ENCODE peak calls at places on chromosomes 7 and 10, in six cellular contexts. F, U, O, C, G and Q are unnamed samples. For H3K27me3, the result is how much of the 10 kb centered on the place peaks cover.

GRCh38 chr7:135673360-135673706 is 11.0 kb downstream of the STMP1 start:
- DNase-seq in F (no peak), U (no peak), O (no peak), C (no peak), G (peak), Q (no peak)

GRCh38 chr10:43390791-43391190 is 18.2 kb downstream of the HNRNPF start:
- DNase-seq in F (no peak), U (peak), O (peak), C (no peak), G (peak), Q (no peak)

GRCh38 chr10:121288011-121288410 is 310.2 kb downstream of the FGFR2 start:
- DNase-seq in F (no peak), U (no peak), O (no peak), C (no peak), G (no peak), Q (no peak)

GRCh38 chr7:50534690-50535290 is 30.4 kb downstream of the DDC start:
- DNase-seq in F (no peak), U (peak), O (peak), C (no peak), G (peak), Q (no peak)

GRCh38 chr10:71086439-71087080 is 125.8 kb upstream of the UNC5B start:
- DNase-seq in F (no peak), U (peak), O (no peak), C (no peak), G (no peak), Q (no peak)

GRCh38 chr7:99748846-99749579 is 14.0 kb upstream of the CYP3A7 start:
- DNase-seq in F (no peak), U (no peak), O (no peak), C (no peak), G (no peak), Q (no peak)

GRCh38 chr7:117347962-117348672 is 25.3 kb upstream of the WNT2 start:
- DNase-seq in F (no peak), U (no peak), O (no peak), C (no peak), G (no peak), Q (no peak)

GRCh38 chr7:139382439-139382838 is 22.7 kb downstream of the LUC7L2 start:
- DNase-seq in F (no peak), U (no peak), O (no peak), C (no peak), G (no peak), Q (no peak)

GRCh38 chr7:11228515-11228914 is 254.8 kb downstream of the PHF14 start:
- DNase-seq in F (peak), U (no peak), O (no peak), C (peak), G (no peak), Q (peak)

GRCh38 chr10:46541017-46541661 is 15.3 kb downstream of the GPRIN2 start:
- DNase-seq in F (no peak), U (peak), O (peak), C (peak), G (no peak), Q (peak)

GRCh38 chr10:8444630-8445029 is 390.1 kb downstream of the GATA3 start:
- DNase-seq in F (no peak), U (no peak), O (peak), C (no peak), G (peak), Q (no peak)

GRCh38 chr7:45179666-45180065 is 22.1 kb downstream of the RAMP3 start:
- DNase-seq in F (no peak), U (peak), O (no peak), C (no peak), G (no peak), Q (no peak)

GRCh38 chr10:109922976-109923921 is at the start of gene XPNPEP1:
- DNase-seq in F (peak), U (peak), O (peak), C (peak), G (peak), Q (peak)

GRCh38 chr7:6376820-6377219 is 70.9 kb downstream of the DAGLB start:
- DNase-seq in F (no peak), U (no peak), O (no peak), C (no peak), G (no peak), Q (no peak)

GRCh38 chr10:112362833-112363232 is 11.1 kb upstream of the ACSL5 start:
- DNase-seq in F (no peak), U (no peak), O (no peak), C (peak), G (no peak), Q (peak)

GRCh38 chr10:27741173-27742091 is 4.2 kb downstream of the MKX start:
- DNase-seq in F (no peak), U (peak), O (peak), C (peak), G (no peak), Q (peak)

GRCh38 chr10:74988787-74989574 is 122.5 kb upstream of the SAMD8 start:
- DNase-seq in F (no peak), U (no peak), O (no peak), C (no peak), G (peak), Q (no peak)

GRCh38 chr10:13987472-13987871 is 343.3 kb downstream of the FRMD4A start:
- DNase-seq in F (no peak), U (no peak), O (no peak), C (no peak), G (peak), Q (no peak)

GRCh38 chr10:130484912-130485180 is 348.7 kb downstream of the GLRX3 start:
- DNase-seq in F (no peak), U (no peak), O (no peak), C (no peak), G (no peak), Q (no peak)

GRCh38 chr7:109996411-109996810 is 1094.5 kb upstream of the LRRN3 start:
- DNase-seq in F (no peak), U (no peak), O (no peak), C (no peak), G (no peak), Q (no peak)

GRCh38 chr10:111933937-111934336 is 249.6 kb downstream of the GPAM start:
- DNase-seq in F (no peak), U (no peak), O (no peak), C (no peak), G (no peak), Q (no peak)

GRCh38 chr7:16098585-16099179 is 322.7 kb downstream of the CRPPA start:
- DNase-seq in F (no peak), U (no peak), O (no peak), C (no peak), G (no peak), Q (no peak)

GRCh38 chr10:100816671-100817070 is 71.3 kb downstream of the PAX2 start:
- DNase-seq in F (no peak), U (no peak), O (no peak), C (no peak), G (no peak), Q (no peak)

GRCh38 chr10:93917814-93918213 is 24.0 kb downstream of the SLC35G1 start:
- DNase-seq in F (no peak), U (no peak), O (no peak), C (no peak), G (no peak), Q (no peak)

GRCh38 chr10:9681655-9682054 is 1336.0 kb upstream of the CELF2 start:
- DNase-seq in F (no peak), U (no peak), O (no peak), C (no peak), G (no peak), Q (no peak)

GRCh38 chr7:117074378-117074777 is 121.1 kb downstream of the ST7 start:
- DNase-seq in F (no peak), U (no peak), O (no peak), C (no peak), G (no peak), Q (no peak)

DNA sequence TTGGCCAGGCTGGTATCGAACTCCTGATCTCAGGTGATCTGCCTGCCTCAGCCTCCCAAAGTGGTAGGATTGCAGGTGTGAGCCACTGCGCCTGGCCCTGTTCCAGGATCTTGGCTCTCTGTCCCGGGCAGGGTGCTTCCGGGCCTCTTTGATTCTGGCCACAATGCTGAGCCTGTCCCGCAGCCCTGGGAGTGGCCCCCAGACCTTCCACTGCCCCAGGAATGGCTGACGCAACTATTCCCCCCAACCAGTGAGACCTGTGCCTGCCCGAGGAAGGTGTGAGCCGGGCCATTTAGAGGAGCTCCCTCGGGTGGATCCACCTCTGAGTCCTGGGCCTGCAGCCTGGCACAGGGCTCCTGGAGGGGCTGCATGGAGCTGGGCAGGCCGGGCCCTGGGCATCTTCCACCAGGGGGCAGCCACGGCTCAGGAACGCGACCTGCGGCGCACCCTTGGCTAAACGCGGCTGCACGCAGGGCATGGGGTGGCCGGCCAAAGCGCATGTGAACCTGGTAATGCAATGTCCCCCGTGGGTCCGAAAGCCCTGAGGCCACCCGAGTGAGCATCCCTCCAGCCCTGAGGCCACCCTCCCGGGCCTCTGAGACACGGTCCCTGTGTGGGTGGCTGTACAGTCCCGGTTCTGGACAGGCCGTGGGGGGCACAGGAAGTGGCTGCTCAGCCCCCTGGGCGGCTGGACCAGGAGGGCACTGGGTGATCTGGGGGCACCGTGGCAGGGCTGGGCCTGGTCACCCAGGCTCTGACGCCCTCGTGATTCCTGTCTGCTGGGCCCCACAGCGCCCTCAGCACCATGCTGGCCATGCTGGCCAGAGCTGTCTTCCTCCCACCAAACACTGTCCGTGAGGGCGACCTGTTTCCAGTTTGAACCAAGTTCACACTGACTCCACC is 24.8 kb downstream of the GRIFIN start:
- DNase-seq in F (peak), U (peak), O (peak), C (peak), G (no peak), Q (peak)
- TF ChIP-seq CTCF in F (peak), U (peak), O (peak), C (peak), G (peak), Q (peak)

GRCh38 chr7:147400926-147401325 is 1189.6 kb upstream of the C7orf33 start:
- DNase-seq in F (no peak), U (no peak), O (no peak), C (no peak), G (no peak), Q (no peak)
- H3K4me3 ChIP-seq in F (no peak), U (no peak), O (no peak), C (no peak), G (no peak), Q (no peak)

GRCh38 chr10:97065686-97066679 is 119.8 kb downstream of the SLIT1 start:
- DNase-seq in F (no peak), U (peak), O (no peak), C (no peak), G (no peak), Q (no peak)

GRCh38 chr10:97069576-97070362 is 116.0 kb downstream of the SLIT1 start:
- DNase-seq in F (no peak), U (no peak), O (no peak), C (no peak), G (no peak), Q (no peak)

GRCh38 chr10:97069026-97069425 is 116.7 kb downstream of the SLIT1 start:
- DNase-seq in F (no peak), U (peak), O (no peak), C (no peak), G (no peak), Q (no peak)

GRCh38 chr10:97066877-97067555 is 118.7 kb downstream of the SLIT1 start:
- DNase-seq in F (no peak), U (peak), O (no peak), C (no peak), G (no peak), Q (no peak)

GRCh38 chr10:97067716-97068391 is 117.9 kb downstream of the SLIT1 start:
- DNase-seq in F (no peak), U (peak), O (peak), C (no peak), G (no peak), Q (no peak)
- H3K27me3 ChIP-seq in F (under half), U (under half), O (under half), C (half or more), G (under half), Q (half or more)

DNA sequence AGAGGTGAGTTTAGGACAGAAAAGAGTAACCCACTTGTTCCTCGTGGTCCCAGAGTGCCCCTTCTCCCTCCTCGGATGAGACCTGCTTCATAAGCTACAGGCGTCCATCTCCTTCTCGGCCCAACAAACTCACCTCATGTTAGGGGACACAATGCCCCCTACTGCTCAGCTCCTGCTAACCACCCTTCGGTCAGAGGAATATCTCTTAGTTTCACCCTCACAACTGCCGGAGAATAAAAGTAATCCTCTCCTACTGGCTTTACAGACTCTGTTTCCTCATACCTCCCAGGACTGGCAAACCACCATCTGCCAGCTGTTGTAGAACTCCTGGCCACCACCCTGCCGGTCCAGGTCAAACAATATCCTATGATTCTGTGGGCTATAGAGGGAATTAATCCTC is 3.2 kb downstream of the AKR1B15 start:
- DNase-seq in F (no peak), U (no peak), O (no peak), C (no peak), G (no peak), Q (no peak)
- TF ChIP-seq CTCF in F (peak), U (no peak), O (peak), C (no peak), G (no peak), Q (no peak)

GRCh38 chr10:11870461-11870780 is 47.3 kb downstream of the PROSER2 start:
- DNase-seq in F (no peak), U (peak), O (no peak), C (no peak), G (no peak), Q (no peak)
- H3K4me3 ChIP-seq in F (no peak), U (no peak), O (no peak), C (peak), G (no peak), Q (peak)

DNA sequence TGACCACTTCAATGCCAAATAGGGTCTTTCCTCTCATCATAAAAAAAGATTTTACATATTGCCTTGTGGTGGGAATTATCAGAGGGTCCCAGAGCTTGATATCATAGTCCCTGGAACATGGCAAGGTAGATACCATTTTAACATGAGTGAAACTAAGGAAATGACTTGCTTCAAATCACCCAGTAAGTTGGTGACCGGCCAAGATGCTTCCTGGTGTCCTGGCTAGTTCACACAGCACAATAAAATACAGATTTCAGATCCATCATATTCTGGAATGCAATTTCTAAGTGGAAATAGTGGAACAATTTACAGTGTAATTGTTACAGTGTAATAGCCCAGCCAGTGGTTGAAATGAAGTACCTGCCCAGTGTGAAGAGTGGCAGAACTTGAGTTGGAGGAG is 36.6 kb downstream of the CNNM1 start:
- DNase-seq in F (no peak), U (no peak), O (no peak), C (no peak), G (no peak), Q (no peak)
- H3K27me3 ChIP-seq in F (under half), U (under half), O (under half), C (under half), G (under half), Q (under half)

GRCh38 chr7:71871446-71871845 is 540.7 kb downstream of the CALN1 start:
- DNase-seq in F (no peak), U (no peak), O (peak), C (no peak), G (no peak), Q (no peak)
- TF ChIP-seq CTCF in F (no peak), U (no peak), O (peak), C (peak), G (peak), Q (no peak)

GRCh38 chr7:24334012-24334411 is 50.0 kb downstream of the NPY start:
- DNase-seq in F (no peak), U (no peak), O (no peak), C (no peak), G (no peak), Q (no peak)

GRCh38 chr7:24336461-24336860 is 52.5 kb downstream of the NPY start:
- DNase-seq in F (no peak), U (no peak), O (no peak), C (no peak), G (no peak), Q (no peak)

GRCh38 chr7:24334627-24335026 is 50.6 kb downstream of the NPY start:
- DNase-seq in F (no peak), U (no peak), O (peak), C (no peak), G (no peak), Q (no peak)

GRCh38 chr7:24339575-24339974 is 55.6 kb downstream of the NPY start:
- DNase-seq in F (no peak), U (no peak), O (no peak), C (no peak), G (no peak), Q (no peak)

DNA sequence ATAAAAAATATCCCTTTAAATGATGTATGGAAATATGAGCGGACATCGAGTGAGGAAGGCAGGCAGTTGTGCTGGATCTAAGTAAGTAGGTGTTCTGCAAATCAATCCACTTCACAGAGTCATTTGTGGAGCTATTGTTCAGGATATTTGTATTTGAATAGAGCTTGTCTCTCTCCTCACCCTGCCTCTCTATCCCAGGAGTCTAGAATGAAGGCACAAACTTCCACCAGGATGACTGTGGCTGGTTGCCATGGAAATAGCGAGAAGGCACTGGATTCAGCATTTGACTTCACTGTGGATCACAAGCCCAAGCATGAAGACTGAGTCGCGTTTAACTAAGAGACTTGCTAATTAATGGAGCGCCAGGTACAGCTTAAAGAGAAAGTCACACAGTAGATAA is 53.2 kb downstream of the NPY start:
- DNase-seq in F (no peak), U (no peak), O (no peak), C (no peak), G (no peak), Q (no peak)
- H3K4me3 ChIP-seq in F (no peak), U (no peak), O (no peak), C (no peak), G (no peak), Q (no peak)

GRCh38 chr7:121016976-121017375 is 28.5 kb downstream of the CPED1 start:
- DNase-seq in F (no peak), U (no peak), O (no peak), C (no peak), G (peak), Q (no peak)
- H3K27me3 ChIP-seq in F (under half), U (under half), O (under half), C (under half), G (under half), Q (under half)

GRCh38 chr7:114825423-114825951 is 96.4 kb upstream of the MDFIC start:
- DNase-seq in F (no peak), U (no peak), O (no peak), C (no peak), G (no peak), Q (no peak)
- TF ChIP-seq CTCF in F (no peak), U (no peak), O (peak), C (no peak), G (no peak), Q (no peak)